ENCODE peak calls at places on chromosome 3, in six cellular contexts. One of them, this sample, is unnamed.

GRCh38 chr3:40985195-40985594 is 214.1 kb upstream of the CTNNB1 start:
- DNase-seq in iris pigment epithelial cell: peak; percentile 28
- DNase-seq in T-helper 1 cell: no peak
- DNase-seq in uterus: no peak
- DNase-seq in stimulated activated CD4-positive, alpha-beta T cell treated with anti-CD3 and anti-CD28 coated beads, Interleukin-4, amount 100 ng/mL, for 1 hour: no peak
- DNase-seq in GM03348: no peak
- DNase-seq in this sample: no peak

GRCh38 chr3:112653881-112654300 is 12.9 kb upstream of the CCDC80 start:
- DNase-seq in stimulated activated CD4-positive, alpha-beta T cell treated with anti-CD3 and anti-CD28 coated beads, Interleukin-4, amount 100 ng/mL, for 1 hour: no peak
- DNase-seq in T-helper 1 cell: no peak
- DNase-seq in GM03348: peak; percentile 80
- DNase-seq in uterus: peak; percentile 52
- DNase-seq in iris pigment epithelial cell: peak; percentile 95
- DNase-seq in this sample: peak; percentile 96

GRCh38 chr3:115272036-115272824 is 125.1 kb upstream of the ZBTB20 start:
- DNase-seq in GM03348: no peak
- DNase-seq in iris pigment epithelial cell: peak; percentile 47
- DNase-seq in stimulated activated CD4-positive, alpha-beta T cell treated with anti-CD3 and anti-CD28 coated beads, Interleukin-4, amount 100 ng/mL, for 1 hour: no peak
- DNase-seq in uterus: no peak
- DNase-seq in T-helper 1 cell: no peak
- DNase-seq in this sample: peak; percentile 43

GRCh38 chr3:54120657-54121403 is 1.5 kb upstream of the CACNA2D3 start:
- DNase-seq in uterus: no peak
- DNase-seq in T-helper 1 cell: no peak
- DNase-seq in iris pigment epithelial cell: peak; percentile 13
- DNase-seq in GM03348: peak; percentile 15
- DNase-seq in stimulated activated CD4-positive, alpha-beta T cell treated with anti-CD3 and anti-CD28 coated beads, Interleukin-4, amount 100 ng/mL, for 1 hour: no peak
- DNase-seq in this sample: peak; percentile 4

GRCh38 chr3:16550676-16551341 is 37.3 kb upstream of the RFTN1 start:
- DNase-seq in T-helper 1 cell: peak; percentile 66
- DNase-seq in uterus: peak; percentile 75
- DNase-seq in iris pigment epithelial cell: peak; percentile 88
- DNase-seq in stimulated activated CD4-positive, alpha-beta T cell treated with anti-CD3 and anti-CD28 coated beads, Interleukin-4, amount 100 ng/mL, for 1 hour: peak; percentile 54
- DNase-seq in GM03348: peak; percentile 80
- DNase-seq in this sample: peak; percentile 94

GRCh38 chr3:159163656-159164055 is 361.8 kb downstream of the MFSD1 start:
- DNase-seq in iris pigment epithelial cell: no peak
- DNase-seq in T-helper 1 cell: no peak
- DNase-seq in uterus: no peak
- DNase-seq in GM03348: no peak
- DNase-seq in stimulated activated CD4-positive, alpha-beta T cell treated with anti-CD3 and anti-CD28 coated beads, Interleukin-4, amount 100 ng/mL, for 1 hour: no peak
- DNase-seq in this sample: no peak

GRCh38 chr3:122572940-122573412 is 4.5 kb upstream of the PARP15 start:
- DNase-seq in stimulated activated CD4-positive, alpha-beta T cell treated with anti-CD3 and anti-CD28 coated beads, Interleukin-4, amount 100 ng/mL, for 1 hour: peak; percentile 9
- DNase-seq in GM03348: no peak
- DNase-seq in iris pigment epithelial cell: peak; percentile 50
- DNase-seq in T-helper 1 cell: no peak
- DNase-seq in uterus: peak; percentile 36
- DNase-seq in this sample: peak; percentile 67

GRCh38 chr3:191985691-191986090 is 524.7 kb downstream of the PYDC2 start:
- DNase-seq in uterus: no peak
- DNase-seq in stimulated activated CD4-positive, alpha-beta T cell treated with anti-CD3 and anti-CD28 coated beads, Interleukin-4, amount 100 ng/mL, for 1 hour: no peak
- DNase-seq in GM03348: no peak
- DNase-seq in iris pigment epithelial cell: peak; percentile 5
- DNase-seq in T-helper 1 cell: no peak
- DNase-seq in this sample: no peak

GRCh38 chr3:123587399-123587798 is 2.5 kb upstream of the HACD2 start:
- DNase-seq in stimulated activated CD4-positive, alpha-beta T cell treated with anti-CD3 and anti-CD28 coated beads, Interleukin-4, amount 100 ng/mL, for 1 hour: no peak
- DNase-seq in GM03348: no peak
- DNase-seq in iris pigment epithelial cell: no peak
- DNase-seq in T-helper 1 cell: no peak
- DNase-seq in uterus: no peak
- DNase-seq in this sample: no peak